ENCODE peak calls at places on chromosomes 4 and X, in seven cellular contexts. One of them, this sample, is unnamed.

GRCh38 chr4:138007572-138007971 is 234.6 kb downstream of the SLC7A11 start:
- DNase-seq in aorta: no peak
- DNase-seq in head of caudate nucleus: no peak
- DNase-seq in NCI-H345: no peak
- DNase-seq in IMR-90: no peak
- DNase-seq in neural progenitor cell: peak
- DNase-seq in GM23248: peak
- DNase-seq in this sample: no peak

GRCh38 chr4:188299161-188299560 is 159.9 kb downstream of the TRIML1 start:
- DNase-seq in aorta: no peak
- DNase-seq in head of caudate nucleus: peak
- DNase-seq in NCI-H345: no peak
- DNase-seq in IMR-90: peak
- DNase-seq in neural progenitor cell: no peak
- DNase-seq in GM23248: no peak
- DNase-seq in this sample: no peak

GRCh38 chrX:84362184-84362838 is 139.9 kb downstream of the HDX start:
- DNase-seq in aorta: no peak
- DNase-seq in head of caudate nucleus: no peak
- DNase-seq in NCI-H345: no peak
- DNase-seq in IMR-90: peak
- DNase-seq in neural progenitor cell: no peak
- DNase-seq in GM23248: peak
- DNase-seq in this sample: no peak

GRCh38 chr4:84809946-84810345 is 156.5 kb downstream of the WDFY3 start:
- DNase-seq in aorta: no peak
- DNase-seq in head of caudate nucleus: no peak
- DNase-seq in NCI-H345: no peak
- DNase-seq in IMR-90: peak
- DNase-seq in neural progenitor cell: no peak
- DNase-seq in GM23248: no peak
- DNase-seq in this sample: no peak

GRCh38 chr4:53656421-53656981 is 65.2 kb upstream of the LNX1 start:
- DNase-seq in aorta: peak
- DNase-seq in head of caudate nucleus: no peak
- DNase-seq in NCI-H345: no peak
- DNase-seq in IMR-90: peak
- DNase-seq in neural progenitor cell: no peak
- DNase-seq in GM23248: peak
- DNase-seq in this sample: no peak

GRCh38 chr4:37243722-37244582 is 591 bp upstream of the NWD2 start:
- DNase-seq in aorta: no peak
- DNase-seq in head of caudate nucleus: no peak
- DNase-seq in NCI-H345: peak
- DNase-seq in IMR-90: no peak
- DNase-seq in neural progenitor cell: peak
- DNase-seq in GM23248: no peak
- DNase-seq in this sample: peak

GRCh38 chrX:153595387-153595786 is 3.6 kb downstream of the CCNQ start:
- DNase-seq in aorta: no peak
- DNase-seq in head of caudate nucleus: no peak
- DNase-seq in NCI-H345: no peak
- DNase-seq in IMR-90: no peak
- DNase-seq in neural progenitor cell: no peak
- DNase-seq in GM23248: no peak
- DNase-seq in this sample: no peak

GRCh38 chr4:57055873-57056272 is 54.3 kb downstream of the IGFBP7 start:
- DNase-seq in aorta: no peak
- DNase-seq in head of caudate nucleus: peak
- DNase-seq in NCI-H345: no peak
- DNase-seq in IMR-90: no peak
- DNase-seq in neural progenitor cell: no peak
- DNase-seq in GM23248: no peak
- DNase-seq in this sample: no peak

GRCh38 chrX:119503484-119503861 is 35.2 kb downstream of the SLC25A5 start:
- DNase-seq in aorta: peak
- DNase-seq in head of caudate nucleus: no peak
- DNase-seq in NCI-H345: no peak
- DNase-seq in IMR-90: peak
- DNase-seq in neural progenitor cell: no peak
- DNase-seq in GM23248: peak
- DNase-seq in this sample: no peak

GRCh38 chr4:185781555-185782215 is 30.3 kb downstream of the SORBS2 start:
- DNase-seq in aorta: no peak
- DNase-seq in head of caudate nucleus: no peak
- DNase-seq in NCI-H345: no peak
- DNase-seq in IMR-90: no peak
- DNase-seq in neural progenitor cell: no peak
- DNase-seq in GM23248: no peak
- DNase-seq in this sample: no peak

GRCh38 chr4:110477836-110478235 is 1.9 kb downstream of the ENPEP start:
- DNase-seq in aorta: no peak
- DNase-seq in head of caudate nucleus: no peak
- DNase-seq in NCI-H345: no peak
- DNase-seq in IMR-90: no peak
- DNase-seq in neural progenitor cell: no peak
- DNase-seq in GM23248: no peak
- DNase-seq in this sample: no peak

GRCh38 chrX:57905141-57905540 is 5.1 kb downstream of the ZXDA start:
- DNase-seq in aorta: no peak
- DNase-seq in head of caudate nucleus: no peak
- DNase-seq in NCI-H345: no peak
- DNase-seq in IMR-90: peak
- DNase-seq in neural progenitor cell: no peak
- DNase-seq in GM23248: peak
- DNase-seq in this sample: no peak

GRCh38 chr4:25677157-25677556 is 21.5 kb downstream of the SLC34A2 start:
- DNase-seq in aorta: no peak
- DNase-seq in head of caudate nucleus: no peak
- DNase-seq in NCI-H345: no peak
- DNase-seq in IMR-90: no peak
- DNase-seq in neural progenitor cell: no peak
- DNase-seq in GM23248: no peak
- DNase-seq in this sample: no peak

GRCh38 chr4:153216546-153216945 is 12.3 kb downstream of the TRIM2 start:
- DNase-seq in aorta: no peak
- DNase-seq in head of caudate nucleus: no peak
- DNase-seq in NCI-H345: no peak
- DNase-seq in IMR-90: no peak
- DNase-seq in neural progenitor cell: peak
- DNase-seq in GM23248: no peak
- DNase-seq in this sample: no peak

GRCh38 chr4:26030780-26031179 is 116.8 kb downstream of the SMIM20 start:
- DNase-seq in aorta: no peak
- DNase-seq in head of caudate nucleus: no peak
- DNase-seq in NCI-H345: no peak
- DNase-seq in IMR-90: no peak
- DNase-seq in neural progenitor cell: no peak
- DNase-seq in GM23248: no peak
- DNase-seq in this sample: no peak

GRCh38 chrX:73214366-73215094 is at the start of gene NAP1L2:
- DNase-seq in aorta: peak
- DNase-seq in head of caudate nucleus: peak
- DNase-seq in NCI-H345: no peak
- DNase-seq in IMR-90: no peak
- DNase-seq in neural progenitor cell: peak
- DNase-seq in GM23248: peak
- DNase-seq in this sample: peak

GRCh38 chrX:47662144-47662657 is 3.2 kb upstream of the UXT start:
- DNase-seq in aorta: no peak
- DNase-seq in head of caudate nucleus: no peak
- DNase-seq in NCI-H345: no peak
- DNase-seq in IMR-90: peak
- DNase-seq in neural progenitor cell: no peak
- DNase-seq in GM23248: peak
- DNase-seq in this sample: no peak

GRCh38 chr4:126710935-126711334 is 921.8 kb upstream of the INTU start:
- DNase-seq in aorta: no peak
- DNase-seq in head of caudate nucleus: no peak
- DNase-seq in NCI-H345: no peak
- DNase-seq in IMR-90: no peak
- DNase-seq in neural progenitor cell: no peak
- DNase-seq in GM23248: no peak
- DNase-seq in this sample: no peak

GRCh38 chrX:7286461-7286860 is 138.5 kb upstream of the PUDP start:
- DNase-seq in aorta: no peak
- DNase-seq in head of caudate nucleus: no peak
- DNase-seq in NCI-H345: no peak
- DNase-seq in IMR-90: peak
- DNase-seq in neural progenitor cell: no peak
- DNase-seq in GM23248: no peak
- DNase-seq in this sample: no peak

GRCh38 chrX:39262641-39263040 is 461.4 kb downstream of the MID1IP1 start:
- DNase-seq in aorta: no peak
- DNase-seq in head of caudate nucleus: no peak
- DNase-seq in NCI-H345: no peak
- DNase-seq in IMR-90: no peak
- DNase-seq in neural progenitor cell: no peak
- DNase-seq in GM23248: no peak
- DNase-seq in this sample: no peak

GRCh38 chr4:109462802-109463201 is 29.2 kb downstream of the SEC24B start:
- DNase-seq in aorta: no peak
- DNase-seq in head of caudate nucleus: no peak
- DNase-seq in NCI-H345: no peak
- DNase-seq in IMR-90: no peak
- DNase-seq in neural progenitor cell: no peak
- DNase-seq in GM23248: peak
- DNase-seq in this sample: no peak

GRCh38 chrX:129631850-129632249 is 22.9 kb downstream of the APLN start:
- DNase-seq in aorta: no peak
- DNase-seq in head of caudate nucleus: no peak
- DNase-seq in NCI-H345: no peak
- DNase-seq in IMR-90: no peak
- DNase-seq in neural progenitor cell: no peak
- DNase-seq in GM23248: peak
- DNase-seq in this sample: no peak

GRCh38 chr4:24924309-24924781 is 11.5 kb upstream of the CCDC149 start:
- DNase-seq in aorta: peak
- DNase-seq in head of caudate nucleus: no peak
- DNase-seq in NCI-H345: no peak
- DNase-seq in IMR-90: peak
- DNase-seq in neural progenitor cell: no peak
- DNase-seq in GM23248: peak
- DNase-seq in this sample: no peak

GRCh38 chr4:186726440-186727148 is 2.9 kb upstream of the FAT1 start:
- DNase-seq in aorta: peak
- DNase-seq in head of caudate nucleus: peak
- DNase-seq in NCI-H345: peak
- DNase-seq in IMR-90: peak
- DNase-seq in neural progenitor cell: peak
- DNase-seq in GM23248: peak
- DNase-seq in this sample: peak

GRCh38 chr4:8191136-8191747 is 7.8 kb upstream of the SH3TC1 start:
- DNase-seq in aorta: peak
- DNase-seq in head of caudate nucleus: peak
- DNase-seq in NCI-H345: no peak
- DNase-seq in IMR-90: peak
- DNase-seq in neural progenitor cell: no peak
- DNase-seq in GM23248: no peak
- DNase-seq in this sample: no peak

GRCh38 chr4:187069398-187069797 is 345.7 kb upstream of the FAT1 start:
- DNase-seq in aorta: peak
- DNase-seq in head of caudate nucleus: no peak
- DNase-seq in NCI-H345: no peak
- DNase-seq in IMR-90: no peak
- DNase-seq in neural progenitor cell: no peak
- DNase-seq in GM23248: no peak
- DNase-seq in this sample: no peak

GRCh38 chr4:159191989-159192388 is 89.1 kb downstream of the RAPGEF2 start:
- DNase-seq in aorta: no peak
- DNase-seq in head of caudate nucleus: no peak
- DNase-seq in NCI-H345: no peak
- DNase-seq in IMR-90: peak
- DNase-seq in neural progenitor cell: peak
- DNase-seq in GM23248: peak
- DNase-seq in this sample: no peak

GRCh38 chr4:169142390-169142789 is 128.4 kb downstream of the SH3RF1 start:
- DNase-seq in aorta: no peak
- DNase-seq in head of caudate nucleus: no peak
- DNase-seq in NCI-H345: no peak
- DNase-seq in IMR-90: peak
- DNase-seq in neural progenitor cell: no peak
- DNase-seq in GM23248: peak
- DNase-seq in this sample: no peak

GRCh38 chr4:22778547-22779163 is 85.9 kb downstream of the GBA3 start:
- DNase-seq in aorta: no peak
- DNase-seq in head of caudate nucleus: no peak
- DNase-seq in NCI-H345: no peak
- DNase-seq in IMR-90: no peak
- DNase-seq in neural progenitor cell: no peak
- DNase-seq in GM23248: no peak
- DNase-seq in this sample: no peak

GRCh38 chrX:76253432-76253831 is 80.6 kb downstream of the PBDC1 start:
- DNase-seq in aorta: no peak
- DNase-seq in head of caudate nucleus: peak
- DNase-seq in NCI-H345: peak
- DNase-seq in IMR-90: peak
- DNase-seq in neural progenitor cell: peak
- DNase-seq in GM23248: peak
- DNase-seq in this sample: peak

GRCh38 chr4:141713771-141714445 is 77.5 kb downstream of the IL15 start:
- DNase-seq in aorta: no peak
- DNase-seq in head of caudate nucleus: peak
- DNase-seq in NCI-H345: no peak
- DNase-seq in IMR-90: peak
- DNase-seq in neural progenitor cell: no peak
- DNase-seq in GM23248: peak
- DNase-seq in this sample: no peak

GRCh38 chr4:53767503-53767902 is 176.2 kb upstream of the LNX1 start:
- DNase-seq in aorta: no peak
- DNase-seq in head of caudate nucleus: no peak
- DNase-seq in NCI-H345: no peak
- DNase-seq in IMR-90: no peak
- DNase-seq in neural progenitor cell: no peak
- DNase-seq in GM23248: peak
- DNase-seq in this sample: no peak

GRCh38 chr4:41670530-41670929 is 78.0 kb downstream of the PHOX2B start:
- DNase-seq in aorta: no peak
- DNase-seq in head of caudate nucleus: no peak
- DNase-seq in NCI-H345: peak
- DNase-seq in IMR-90: no peak
- DNase-seq in neural progenitor cell: no peak
- DNase-seq in GM23248: no peak
- DNase-seq in this sample: no peak

GRCh38 chr4:165524532-165525190 is 145.9 kb downstream of the CPE start:
- DNase-seq in aorta: no peak
- DNase-seq in head of caudate nucleus: no peak
- DNase-seq in NCI-H345: no peak
- DNase-seq in IMR-90: no peak
- DNase-seq in neural progenitor cell: no peak
- DNase-seq in GM23248: peak
- DNase-seq in this sample: no peak

GRCh38 chr4:85747871-85748491 is 273.0 kb downstream of the ARHGAP24 start:
- DNase-seq in aorta: no peak
- DNase-seq in head of caudate nucleus: peak
- DNase-seq in NCI-H345: peak
- DNase-seq in IMR-90: peak
- DNase-seq in neural progenitor cell: peak
- DNase-seq in GM23248: peak
- DNase-seq in this sample: peak

GRCh38 chrX:154098551-154098950 is 1.0 kb upstream of the MECP2 start:
- DNase-seq in aorta: no peak
- DNase-seq in head of caudate nucleus: no peak
- DNase-seq in NCI-H345: no peak
- DNase-seq in IMR-90: no peak
- DNase-seq in neural progenitor cell: no peak
- DNase-seq in GM23248: no peak
- DNase-seq in this sample: no peak

GRCh38 chr4:89519771-89520170 is 212.2 kb upstream of the GPRIN3 start:
- DNase-seq in aorta: no peak
- DNase-seq in head of caudate nucleus: no peak
- DNase-seq in NCI-H345: no peak
- DNase-seq in IMR-90: no peak
- DNase-seq in neural progenitor cell: no peak
- DNase-seq in GM23248: no peak
- DNase-seq in this sample: no peak